ENCODE peak calls at places on chromosomes 11 and 22, in four cellular contexts. Z is HepG2, X is WTC11, S is K562. C is an unnamed sample.

GRCh38 chr11:9280655-9281301 is 15.6 kb upstream of the DENND5A start:
- DNase-seq in S (peak), Z (no peak), X (no peak), C (no peak)

GRCh38 chr22:49016909-49017768 is 810.5 kb downstream of the BRD1 start:
- DNase-seq in S (no peak), Z (no peak), X (no peak), C (no peak)

GRCh38 chr11:121476379-121477032 is 23.7 kb upstream of the SORL1-AS1 start:
- DNase-seq in Z (peak), S (no peak), X (no peak), C (no peak)

GRCh38 chr11:44333271-44334218 is 23.6 kb upstream of the ALX4 start:
- DNase-seq in Z (peak), X (no peak), S (peak), C (no peak)

GRCh38 chr11:62680825-62681240 is 2.0 kb upstream of the UBXN1 start:
- DNase-seq in Z (peak), X (no peak), S (peak), C (peak)

GRCh38 chr11:118623291-118623655 is 15.9 kb downstream of the PHLDB1 start:
- DNase-seq in Z (peak), S (no peak), X (no peak), C (no peak)

GRCh38 chr22:26800858-26801257 is 143.5 kb downstream of the MIAT start:
- DNase-seq in X (peak), Z (no peak), S (no peak), C (no peak)

GRCh38 chr22:34055525-34056200 is 135.4 kb upstream of the LARGE1 start:
- DNase-seq in X (peak), Z (peak), S (peak), C (peak)

GRCh38 chr11:57873196-57873911 is 111.8 kb downstream of the CTNND1 start:
- DNase-seq in S (no peak), X (no peak), Z (no peak), C (no peak)

GRCh38 chr11:64787526-64788320 is 9.4 kb upstream of the SF1 start:
- DNase-seq in X (peak), Z (peak), S (peak), C (peak)

GRCh38 chr11:15662285-15662684 is 547.6 kb downstream of the INSC start:
- DNase-seq in S (no peak), Z (no peak), X (no peak), C (no peak)

GRCh38 chr11:60951909-60952741 is at the start of gene SLC15A3:
- DNase-seq in Z (no peak), S (no peak), X (peak), C (no peak)

GRCh38 chr11:116335891-116336290 is 436.9 kb downstream of the BUD13 start:
- DNase-seq in Z (no peak), S (no peak), X (no peak), C (no peak)

GRCh38 chr11:86081465-86081864 is 12.6 kb upstream of the PICALM start:
- DNase-seq in X (no peak), S (no peak), Z (no peak), C (no peak)

GRCh38 chr11:46666982-46667590 is 33.3 kb downstream of the ARHGAP1 start:
- DNase-seq in Z (no peak), X (no peak), S (no peak), C (no peak)

GRCh38 chr11:74196781-74197486 is 25.8 kb downstream of the PPME1 start:
- DNase-seq in S (no peak), X (no peak), Z (no peak), C (no peak)

GRCh38 chr22:26658161-26658560 is 773 bp downstream of the MIAT start:
- DNase-seq in X (no peak), S (no peak), Z (no peak), C (no peak)

GRCh38 chr22:26592368-26593015 is 2.6 kb upstream of the TPST2 start:
- DNase-seq in X (no peak), Z (no peak), S (no peak), C (no peak)

GRCh38 chr11:47533690-47534135 is 19.2 kb downstream of the CELF1 start:
- DNase-seq in X (no peak), Z (no peak), S (no peak), C (no peak)

GRCh38 chr11:132549001-132549400 is 983.3 kb downstream of the OPCML start:
- DNase-seq in Z (no peak), S (no peak), X (no peak), C (no peak)

GRCh38 chr11:86176165-86176884 is 68.2 kb upstream of the EED start:
- DNase-seq in X (no peak), S (peak), Z (peak), C (no peak)

GRCh38 chr11:128575956-128576340 is 11.4 kb downstream of the ETS1 start:
- DNase-seq in S (no peak), X (no peak), Z (no peak), C (no peak)

GRCh38 chr22:17339095-17339693 is 30.1 kb upstream of the CECR2 start:
- DNase-seq in Z (no peak), X (no peak), S (no peak), C (no peak)

GRCh38 chr11:64267207-64267945 is 16.0 kb downstream of the PLCB3 start:
- DNase-seq in X (no peak), Z (no peak), S (no peak), C (no peak)

GRCh38 chr22:29831186-29831921 is 6.7 kb downstream of the ASCC2 start:
- DNase-seq in S (peak), X (no peak), Z (no peak), C (no peak)

GRCh38 chr11:121482231-121483129 is 29.7 kb upstream of the SORL1-AS1 start:
- DNase-seq in S (no peak), X (no peak), Z (no peak), C (no peak)

GRCh38 chr22:45968751-45969413 is 8.1 kb downstream of the WNT7B start:
- DNase-seq in Z (no peak), X (no peak), S (no peak), C (no peak)

GRCh38 chr11:93528757-93529639 is 14.2 kb downstream of the SMCO4 start:
- DNase-seq in Z (no peak), S (no peak), X (no peak), C (no peak)

GRCh38 chr22:43346521-43346929 is 3.4 kb upstream of the SCUBE1 start:
- DNase-seq in S (peak), X (peak), Z (peak), C (peak)

GRCh38 chr11:86063536-86063935 is 5.3 kb downstream of the PICALM start:
- DNase-seq in Z (no peak), X (no peak), S (no peak), C (no peak)

GRCh38 chr11:8839957-8840945 is 70.7 kb upstream of the AKIP1 start:
- DNase-seq in S (no peak), Z (peak), X (no peak), C (no peak)

GRCh38 chr22:38135133-38135706 is 24.7 kb upstream of the BAIAP2L2 start:
- DNase-seq in S (no peak), X (no peak), Z (no peak), C (no peak)

GRCh38 chr11:48228761-48229160 is 12.2 kb downstream of the OR4B1 start:
- DNase-seq in S (no peak), X (no peak), Z (no peak), C (no peak)

GRCh38 chr22:26675687-26676273 is 18.4 kb downstream of the MIAT start:
- DNase-seq in Z (no peak), S (no peak), X (no peak), C (no peak)

GRCh38 chr11:69704508-69705245 is 855 bp upstream of the FGF19 start:
- DNase-seq in X (peak), Z (no peak), S (peak), C (peak)

GRCh38 chr22:17781319-17782031 is 7.2 kb upstream of the BID start:
- DNase-seq in X (no peak), S (peak), Z (peak), C (no peak)

GRCh38 chr11:134124660-134125451 is 56.0 kb downstream of the JAM3 start:
- DNase-seq in X (peak), Z (no peak), S (peak), C (no peak)

GRCh38 chr22:44297662-44298061 is 15.1 kb downstream of the SHISAL1 start:
- DNase-seq in X (no peak), Z (no peak), S (no peak), C (no peak)

GRCh38 chr11:109667719-109668118 is 245.7 kb downstream of the C11orf87 start:
- DNase-seq in S (no peak), Z (no peak), X (no peak), C (no peak)

GRCh38 chr11:67265633-67266423 is 445 bp upstream of the GRK2 start:
- DNase-seq in S (peak), Z (peak), X (peak), C (peak)
- TF ChIP-seq ELF4 in S (no peak), Z (no peak), X (no peak), C (no peak)

GRCh38 chr11:34468209-34468841 is 29.6 kb downstream of the CAT start:
- DNase-seq in X (peak), S (peak), Z (peak), C (peak)
- TF ChIP-seq ELF4 in X (no peak), S (no peak), Z (no peak), C (no peak)

GRCh38 chr22:50217543-50218152 is 16.8 kb downstream of the SELENOO start:
- DNase-seq in X (no peak), S (no peak), Z (no peak), C (no peak)

GRCh38 chr22:50220603-50221409 is 20.0 kb downstream of the SELENOO start:
- DNase-seq in S (no peak), X (no peak), Z (no peak), C (no peak)

GRCh38 chr22:50219800-50220602 is 19.2 kb downstream of the SELENOO start:
- DNase-seq in Z (no peak), S (no peak), X (no peak), C (no peak)

GRCh38 chr22:50218153-50218995 is 17.6 kb downstream of the SELENOO start:
- DNase-seq in X (no peak), S (no peak), Z (no peak), C (no peak)

DNA sequence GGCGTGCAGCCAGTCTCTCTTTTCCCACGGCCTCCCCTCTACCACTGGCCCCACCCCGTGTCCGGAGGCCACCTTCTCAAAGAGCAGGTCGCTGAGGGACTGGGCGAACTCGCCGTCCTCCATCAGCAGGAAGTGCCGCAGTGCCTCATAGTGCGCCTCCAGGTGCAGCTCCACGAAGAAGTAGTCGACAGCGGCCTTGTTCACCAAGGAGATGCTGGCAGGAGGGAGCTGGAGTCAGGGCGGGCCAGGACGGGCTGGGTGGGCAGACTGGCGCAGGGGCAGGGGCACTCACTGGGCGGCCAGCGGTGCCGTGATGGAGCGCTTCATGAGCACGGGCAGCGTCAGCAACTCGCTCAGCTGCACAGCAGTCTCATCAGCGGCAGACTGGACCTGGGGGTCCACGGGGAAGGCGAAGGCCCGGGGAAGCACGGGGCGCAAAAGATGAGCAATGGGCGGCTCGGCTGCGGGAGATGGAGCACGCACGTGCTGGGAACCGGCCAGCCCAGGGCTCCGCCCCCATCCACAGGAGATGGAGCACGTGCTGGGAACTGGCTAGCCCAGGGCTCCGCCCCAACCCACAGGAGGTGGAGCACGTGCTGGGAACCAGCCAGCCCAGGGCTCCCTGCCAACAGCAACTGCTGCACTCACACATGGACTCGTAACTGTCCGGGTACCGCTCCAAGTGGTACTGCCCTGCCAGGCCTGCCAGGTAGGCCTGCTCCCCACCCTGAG is 18.4 kb downstream of the SELENOO start:
- DNase-seq in S (peak), X (peak), Z (peak), C (peak)
- TF ChIP-seq ELF4 in S (no peak), X (no peak), Z (no peak), C (no peak)

GRCh38 chr11:59918987-59919589 is 19.1 kb upstream of the OOSP1 start:
- DNase-seq in X (peak), Z (peak), S (peak), C (peak)

GRCh38 chr11:59918494-59918893 is 19.7 kb upstream of the OOSP1 start:
- DNase-seq in Z (no peak), S (no peak), X (no peak), C (no peak)

DNA sequence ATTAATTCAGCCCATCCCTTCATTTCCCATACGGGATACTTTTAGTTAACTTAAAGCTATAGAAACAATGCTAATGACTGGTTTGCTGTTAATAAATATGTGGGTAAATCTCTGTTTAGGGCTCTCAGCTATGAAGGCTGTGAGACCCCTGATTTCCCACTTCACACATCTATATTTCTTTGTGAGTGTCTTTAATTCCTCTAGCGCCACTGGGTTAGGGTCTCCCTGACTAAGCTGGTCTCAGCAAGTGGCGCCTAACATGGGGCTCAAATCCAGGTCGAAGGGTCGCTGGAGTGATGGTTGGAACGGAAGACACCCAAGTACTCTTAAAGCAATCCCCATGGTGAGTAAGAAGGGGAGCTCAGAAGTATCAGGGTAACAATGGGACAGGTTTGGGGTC is 14.4 kb upstream of the OOSP1 start:
- DNase-seq in X (peak), S (peak), Z (no peak), C (no peak)
- TF ChIP-seq ELF4 in X (no peak), S (no peak), Z (no peak), C (no peak)

DNA sequence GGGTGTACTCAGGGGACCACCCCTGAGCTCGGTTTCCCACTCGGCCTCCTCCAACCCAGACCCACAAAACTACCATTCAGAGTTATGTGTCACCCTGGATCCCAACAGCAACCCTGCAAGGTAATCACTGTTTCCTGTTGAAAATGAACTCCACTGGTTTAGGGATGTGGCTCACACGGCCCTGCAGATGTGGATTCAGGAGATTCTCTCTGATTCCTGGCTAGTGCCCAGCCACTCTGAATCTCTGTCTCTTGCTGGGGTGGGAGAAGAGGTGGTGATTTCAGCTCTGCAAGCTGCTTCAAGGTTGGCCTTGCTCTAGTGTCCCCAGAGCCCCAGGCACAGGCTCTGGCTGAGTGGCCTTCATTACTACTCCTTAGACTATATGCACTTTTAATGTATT is 1231.6 kb downstream of the TBC1D22A start:
- DNase-seq in X (no peak), Z (no peak), S (no peak), C (no peak)
- TF ChIP-seq ELF4 in X (no peak), Z (no peak), S (no peak), C (no peak)

GRCh38 chr11:68399916-68400315 is 60.6 kb upstream of the PPP6R3 start:
- DNase-seq in S (no peak), X (no peak), Z (no peak), C (no peak)

GRCh38 chr11:68397256-68397655 is 63.3 kb upstream of the PPP6R3 start:
- DNase-seq in Z (no peak), S (no peak), X (no peak), C (no peak)

GRCh38 chr11:68398870-68399865 is 61.4 kb upstream of the PPP6R3 start:
- DNase-seq in X (no peak), Z (no peak), S (peak), C (no peak)

GRCh38 chr11:68392822-68393221 is 67.7 kb upstream of the PPP6R3 start:
- DNase-seq in Z (no peak), S (no peak), X (no peak), C (no peak)

GRCh38 chr11:68396526-68396925 is 64.0 kb upstream of the PPP6R3 start:
- DNase-seq in Z (no peak), X (no peak), S (no peak), C (no peak)
- TF ChIP-seq ELF4 in Z (no peak), X (no peak), S (no peak), C (no peak)

GRCh38 chr11:111512296-111513239 is at the start of gene BTG4:
- DNase-seq in S (peak), X (peak), Z (no peak), C (no peak)
- TF ChIP-seq ELF4 in S (no peak), X (no peak), Z (no peak), C (no peak)